ENCODE peak calls at places on chromosomes 16 and 17, in seven cellular contexts. U, M, S, P, E, F and K are unnamed samples.

GRCh38 chr17:46074540-46074939 is 75.5 kb downstream of the STH start:
- DNase-seq in E (no peak), F (no peak), P (no peak), S (no peak), U (no peak), M (no peak), K (no peak)

GRCh38 chr16:1961651-1962067 is 2.3 kb downstream of the NDUFB10 start:
- DNase-seq in E (no peak), M (no peak), U (no peak), F (no peak), S (no peak), P (no peak), K (no peak)

GRCh38 chr16:78478267-78478821 is 378.9 kb downstream of the WWOX start:
- DNase-seq in E (no peak), P (no peak), F (no peak), U (peak), S (no peak), M (no peak), K (no peak)

GRCh38 chr17:74545456-74546230 is at the start of gene CD300C:
- DNase-seq in P (no peak), E (peak), M (no peak), S (peak), U (no peak), F (no peak), K (no peak)

GRCh38 chr17:70205386-70205785 is 36.1 kb downstream of the KCNJ2 start:
- DNase-seq in U (no peak), E (no peak), P (no peak), F (no peak), M (no peak), S (no peak), K (no peak)

GRCh38 chr16:69367980-69368379 is 16.4 kb upstream of the TMED6 start:
- DNase-seq in E (no peak), F (no peak), M (no peak), S (no peak), U (no peak), P (no peak), K (no peak)

GRCh38 chr17:19546289-19547065 is 12.8 kb downstream of the SLC47A1 start:
- DNase-seq in U (no peak), E (no peak), P (no peak), M (no peak), F (peak), S (peak), K (no peak)

GRCh38 chr17:17117923-17118322 is 75.7 kb downstream of the MPRIP start:
- DNase-seq in M (no peak), P (no peak), E (peak), S (no peak), U (no peak), F (no peak), K (no peak)

GRCh38 chr16:22220714-22221113 is 14.6 kb downstream of the EEF2K start:
- DNase-seq in M (no peak), P (no peak), F (peak), U (no peak), S (no peak), E (no peak), K (no peak)

GRCh38 chr17:73126716-73127473 is 34.4 kb upstream of the SLC39A11 start:
- DNase-seq in E (no peak), M (no peak), S (no peak), U (no peak), F (no peak), P (no peak), K (no peak)

GRCh38 chr17:74823176-74823495 is 36.5 kb downstream of the GRIN2C start:
- DNase-seq in F (no peak), P (no peak), S (no peak), U (no peak), M (no peak), E (no peak), K (no peak)

GRCh38 chr16:57723170-57723569 is 12.4 kb upstream of the KATNB1 start:
- DNase-seq in S (no peak), F (no peak), E (peak), M (no peak), P (no peak), U (no peak), K (no peak)

GRCh38 chr17:47692895-47693666 is 880 bp upstream of the TBKBP1 start:
- DNase-seq in U (no peak), S (no peak), F (peak), E (peak), M (no peak), P (no peak), K (no peak)

GRCh38 chr17:73516356-73516755 is 127.9 kb downstream of the SDK2 start:
- DNase-seq in U (no peak), M (peak), F (no peak), E (no peak), P (no peak), S (no peak), K (no peak)

GRCh38 chr16:47553853-47554564 is 92.9 kb downstream of the PHKB start:
- DNase-seq in S (no peak), M (no peak), P (no peak), U (no peak), E (no peak), F (no peak), K (no peak)

GRCh38 chr17:29177871-29178749 is 2.1 kb downstream of the MYO18A start:
- DNase-seq in P (no peak), F (no peak), S (no peak), U (no peak), E (no peak), M (no peak), K (no peak)

GRCh38 chr16:50821586-50821985 is 79.7 kb downstream of the CYLD start:
- DNase-seq in P (no peak), M (no peak), E (no peak), U (no peak), S (no peak), F (no peak), K (no peak)

GRCh38 chr17:36470499-36470898 is 16.0 kb upstream of the ZNHIT3 start:
- DNase-seq in M (no peak), F (no peak), U (no peak), P (peak), E (no peak), S (no peak), K (no peak)

GRCh38 chr16:86387461-86388440 is 122.6 kb upstream of the FOXF1 start:
- DNase-seq in E (no peak), S (no peak), U (no peak), P (no peak), M (no peak), F (no peak), K (no peak)

GRCh38 chr16:58384437-58385055 is 7.7 kb upstream of the GINS3 start:
- DNase-seq in U (no peak), F (no peak), M (no peak), S (no peak), P (no peak), E (no peak), K (no peak)

GRCh38 chr17:18324140-18325049 is 9.3 kb downstream of the SMCR8 start:
- DNase-seq in S (no peak), E (no peak), F (no peak), P (no peak), M (no peak), U (no peak), K (no peak)

GRCh38 chr17:78763561-78763960 is 18.5 kb downstream of the CYTH1 start:
- DNase-seq in P (no peak), E (no peak), M (no peak), F (no peak), U (no peak), S (no peak), K (no peak)

GRCh38 chr17:50659220-50659619 is 24.5 kb downstream of the ABCC3 start:
- DNase-seq in P (no peak), U (no peak), F (no peak), M (peak), E (no peak), S (no peak), K (no peak)

GRCh38 chr17:80261159-80261894 is 675 bp downstream of the RNF213 start:
- DNase-seq in P (peak), M (peak), U (peak), S (peak), F (peak), E (no peak), K (no peak)

GRCh38 chr16:81723098-81723723 is 55.9 kb upstream of the PLCG2 start:
- DNase-seq in E (no peak), M (peak), S (no peak), U (peak), F (no peak), P (peak), K (peak)

GRCh38 chr16:88454315-88455057 is 1.4 kb downstream of the ZFPM1 start:
- DNase-seq in M (no peak), E (no peak), F (no peak), P (peak), S (no peak), U (peak), K (no peak)